ENCODE peak calls at places on chromosomes 11 and 22, in five cellular contexts. B is ureter, W is globus pallidus, U is substantia nigra, K is ovary. Y is an unnamed sample.

GRCh38 chr11:69671734-69672465 is 3.3 kb downstream of the LTO1 start:
- DNase-seq in B (no peak), W (no peak), U (no peak), K (no peak), Y (no peak)

GRCh38 chr11:110710520-110711381 is 1.5 kb downstream of the ARHGAP20 start:
- DNase-seq in B (peak), W (no peak), U (peak), K (peak), Y (peak)

GRCh38 chr11:30786392-30787120 is 200.4 kb upstream of the MPPED2 start:
- DNase-seq in B (no peak), W (no peak), U (no peak), K (no peak), Y (no peak)

GRCh38 chr11:110174645-110175310 is 81.6 kb downstream of the ZC3H12C start:
- DNase-seq in B (no peak), W (peak), U (no peak), K (no peak), Y (no peak)

GRCh38 chr11:61281581-61282250 is 13.4 kb downstream of the VWCE start:
- DNase-seq in B (peak), W (no peak), U (no peak), K (peak), Y (peak)

GRCh38 chr11:19719960-19720359 is 7.3 kb downstream of the NAV2 start:
- DNase-seq in B (no peak), W (peak), U (peak), K (no peak), Y (no peak)

GRCh38 chr11:35944503-35945136 is 758 bp downstream of the LDLRAD3 start:
- DNase-seq in B (no peak), W (peak), U (peak), K (peak), Y (no peak)

GRCh38 chr11:71453021-71453910 is at the start of gene NADSYN1:
- DNase-seq in B (peak), W (peak), U (peak), K (peak), Y (peak)

GRCh38 chr11:62961017-62961416 is 23.8 kb downstream of the SLC22A6 start:
- DNase-seq in B (no peak), W (no peak), U (no peak), K (no peak), Y (no peak)

GRCh38 chr11:35013514-35014191 is 97.2 kb downstream of the PDHX start:
- DNase-seq in B (no peak), W (no peak), U (no peak), K (no peak), Y (no peak)

GRCh38 chr22:38314992-38315800 is 2.0 kb downstream of the CSNK1E start:
- DNase-seq in B (no peak), W (peak), U (no peak), K (no peak), Y (no peak)

GRCh38 chr22:49838771-49839717 is 11.4 kb upstream of the BRD1 start:
- DNase-seq in B (no peak), W (no peak), U (no peak), K (no peak), Y (no peak)

GRCh38 chr22:39247379-39247778 is 2.6 kb upstream of the PDGFB start:
- DNase-seq in B (no peak), W (no peak), U (no peak), K (no peak), Y (no peak)

GRCh38 chr11:4539603-4540219 is 5.3 kb upstream of the OR52M1 start:
- DNase-seq in B (peak), W (peak), U (peak), K (peak), Y (peak)

GRCh38 chr11:79019981-79020380 is 420.8 kb downstream of the TENM4 start:
- DNase-seq in B (no peak), W (peak), U (no peak), K (no peak), Y (no peak)

GRCh38 chr22:38570841-38571364 is 920 bp upstream of the DMC1 start:
- DNase-seq in B (peak), W (peak), U (peak), K (no peak), Y (peak)

GRCh38 chr22:30010789-30011405 is 69.4 kb upstream of the HORMAD2 start:
- DNase-seq in B (no peak), W (no peak), U (no peak), K (no peak), Y (no peak)

GRCh38 chr11:115920087-115920461 is 415.9 kb upstream of the CADM1 start:
- DNase-seq in B (no peak), W (no peak), U (no peak), K (no peak), Y (no peak)

GRCh38 chr11:123307276-123307675 is 112.2 kb upstream of the CLMP start:
- DNase-seq in B (no peak), W (no peak), U (no peak), K (no peak), Y (no peak)

GRCh38 chr11:109604506-109604905 is 182.5 kb downstream of the C11orf87 start:
- DNase-seq in B (no peak), W (no peak), U (no peak), K (no peak), Y (no peak)